ENCODE peak calls at places on chromosome 19, in ten cellular contexts. I is activated naive CD8-positive, alpha-beta T cell treated with anti-CD3 and anti-CD28 coated beads for 36 hours; Q is fibroblast of pulmonary artery; T is OCI-LY7; A is naive thymus-derived CD4-positive, alpha-beta T cell; P is H54; L is HS-5; K is NCI-H2081; W is germinal center; R is stimulated activated CD4-positive, alpha-beta T cell treated with anti-CD3 and anti-CD28 coated beads, Interleukin-12 subunit alpha, Interleukin-12 subunit beta, amount 100 ng/mL, for 4 hours. H is an unnamed sample.

GRCh38 chr19:50178859-50179537 is 15.9 kb upstream of the IZUMO2 start:
- DNase-seq in K (no peak), I (no peak), R (no peak), W (no peak), P (no peak), L (peak; percentile 4), A (no peak), T (peak; percentile 19), Q (no peak), H (no peak)

GRCh38 chr19:43682824-43683661 is 13.1 kb upstream of the PLAUR start:
- DNase-seq in R (no peak), I (no peak), Q (no peak), W (no peak), P (no peak), K (no peak), T (no peak), A (no peak), L (no peak), H (no peak)

GRCh38 chr19:10018219-10018618 is 4.9 kb downstream of the RDH8 start:
- DNase-seq in A (no peak), Q (no peak), P (no peak), W (no peak), R (no peak), I (no peak), T (no peak), K (no peak), L (peak; percentile 87), H (no peak)

GRCh38 chr19:5290336-5291262 is 50.0 kb downstream of the PTPRS start:
- DNase-seq in W (no peak), R (no peak), A (no peak), T (no peak), I (no peak), P (no peak), K (no peak), Q (no peak), L (no peak), H (no peak)

GRCh38 chr19:17328517-17329060 is 6.1 kb downstream of the ANO8 start:
- DNase-seq in L (no peak), R (peak; percentile 48), T (no peak), P (no peak), I (no peak), A (no peak), W (no peak), Q (no peak), K (no peak), H (no peak)

GRCh38 chr19:20339444-20339843 is 172.4 kb downstream of the ZNF486 start:
- DNase-seq in W (no peak), R (no peak), I (no peak), L (no peak), P (no peak), A (no peak), Q (no peak), K (no peak), T (no peak), H (no peak)

GRCh38 chr19:5823579-5824281 is 15.8 kb downstream of the FUT6 start:
- DNase-seq in L (no peak), A (no peak), W (no peak), Q (no peak), I (no peak), T (no peak), K (no peak), R (no peak), P (no peak), H (no peak)

GRCh38 chr19:21915411-21915810 is 79.4 kb upstream of the ZNF43 start:
- DNase-seq in K (no peak), R (no peak), T (no peak), A (no peak), L (no peak), Q (no peak), W (no peak), I (no peak), P (no peak), H (no peak)

GRCh38 chr19:35122687-35123551 is 7.3 kb downstream of the FXYD3 start:
- DNase-seq in Q (no peak), A (no peak), K (no peak), I (no peak), P (no peak), R (no peak), T (no peak), L (no peak), W (no peak), H (no peak)

GRCh38 chr19:30679789-30680188 is 307.6 kb downstream of the ZNF536 start:
- DNase-seq in W (no peak), Q (no peak), K (no peak), P (no peak), R (no peak), T (no peak), L (no peak), A (no peak), I (no peak), H (no peak)

GRCh38 chr19:38035515-38036495 is 128.8 kb downstream of the SIPA1L3 start:
- DNase-seq in A (no peak), L (peak; percentile 37), P (peak; percentile 38), W (no peak), K (no peak), I (no peak), Q (peak; percentile 39), T (no peak), R (no peak), H (no peak)

GRCh38 chr19:44814132-44814470 is 5.2 kb downstream of the BCAM start:
- DNase-seq in I (no peak), P (no peak), W (no peak), L (no peak), Q (no peak), K (no peak), A (no peak), R (no peak), T (no peak), H (no peak)

GRCh38 chr19:58218899-58219298 is 9.8 kb upstream of the ZNF544 start:
- DNase-seq in W (no peak), P (no peak), T (peak; percentile 54), A (no peak), K (peak; percentile 26), Q (peak; percentile 34), L (no peak), I (peak; percentile 26), R (no peak), H (no peak)

GRCh38 chr19:40907968-40908735 is 26.1 kb upstream of the CYP2A7 start:
- DNase-seq in I (peak; percentile 43), L (no peak), T (no peak), P (no peak), A (peak; percentile 48), R (peak; percentile 68), Q (no peak), W (peak; percentile 61), K (no peak), H (no peak)

GRCh38 chr19:33032218-33032781 is 32.4 kb downstream of the RHPN2 start:
- DNase-seq in R (no peak), K (peak; percentile 42), I (no peak), A (no peak), Q (no peak), P (no peak), L (no peak), W (no peak), T (no peak), H (no peak)

GRCh38 chr19:34330116-34330515 is 34.9 kb upstream of the GPI start:
- DNase-seq in A (no peak), R (no peak), W (no peak), I (no peak), Q (no peak), P (no peak), K (no peak), L (no peak), T (no peak), H (no peak)

GRCh38 chr19:46475976-46476375 is 4.6 kb upstream of the PNMA8A start:
- DNase-seq in K (no peak), I (no peak), L (no peak), T (no peak), Q (no peak), W (no peak), R (no peak), P (no peak), A (no peak), H (no peak)

GRCh38 chr19:35959968-35960320 is 23.8 kb downstream of the LRFN3 start:
- DNase-seq in P (no peak), R (no peak), A (no peak), I (no peak), T (no peak), Q (no peak), W (no peak), L (no peak), K (no peak), H (no peak)

H was measured in AG04449.